ENCODE peak calls at places on chromosomes 1 and 21, in six cellular contexts. W is Peyer's patch, G is GM12865, T is ovary, P is brain microvascular endothelial cell, U is body of pancreas. B is an unnamed sample.

GRCh38 chr1:162725301-162725834 is 65.1 kb upstream of the HSD17B7 start:
- DNase-seq in P (no peak), W (no peak), T (no peak), G (no peak), U (no peak), B (no peak)

GRCh38 chr1:159509440-159510222 is 26.2 kb downstream of the OR10J5 start:
- DNase-seq in G (no peak), P (no peak), W (no peak), U (no peak), T (no peak), B (no peak)

GRCh38 chr1:87869563-87869962 is 540.9 kb downstream of the LMO4 start:
- DNase-seq in G (no peak), T (no peak), P (peak), U (no peak), W (no peak), B (no peak)

GRCh38 chr1:24714859-24715520 is 30.3 kb upstream of the CLIC4 start:
- DNase-seq in G (no peak), P (no peak), W (no peak), U (no peak), T (no peak), B (no peak)

GRCh38 chr1:222373216-222373615 is 174.7 kb downstream of the HHIPL2 start:
- DNase-seq in G (peak), P (no peak), T (no peak), W (no peak), U (no peak), B (no peak)

GRCh38 chr1:11354893-11355593 is 82.0 kb downstream of the UBIAD1 start:
- DNase-seq in U (no peak), G (no peak), W (no peak), T (no peak), P (no peak), B (no peak)

GRCh38 chr1:143497374-143497747 is 474.4 kb downstream of the FAM72C start:
- DNase-seq in T (no peak), P (no peak), U (no peak), G (no peak), W (peak), B (peak)

GRCh38 chr21:41956926-41957729 is 3.3 kb upstream of the C2CD2 start:
- DNase-seq in G (no peak), P (peak), W (peak), T (peak), U (no peak), B (no peak)

GRCh38 chr1:180482425-180483275 is 19.7 kb downstream of the ACBD6 start:
- DNase-seq in P (peak), W (no peak), G (peak), T (no peak), U (no peak), B (no peak)

GRCh38 chr1:37094302-37094701 is 60.0 kb upstream of the GRIK3 start:
- DNase-seq in W (no peak), T (no peak), G (peak), P (no peak), U (no peak), B (no peak)

GRCh38 chr1:18929686-18930085 is 26.8 kb downstream of the IFFO2 start:
- DNase-seq in U (no peak), G (no peak), P (peak), T (no peak), W (no peak), B (no peak)

GRCh38 chr1:12149791-12150175 is 17.0 kb upstream of the TNFRSF1B start:
- DNase-seq in T (no peak), W (no peak), P (no peak), U (no peak), G (no peak), B (no peak)

GRCh38 chr1:42168397-42168682 is 3.8 kb upstream of the GUCA2A start:
- DNase-seq in U (no peak), P (no peak), G (no peak), W (no peak), T (no peak), B (no peak)

GRCh38 chr21:26550357-26550756 is 22.7 kb downstream of the CYYR1 start:
- DNase-seq in W (no peak), T (no peak), P (no peak), U (no peak), G (no peak), B (no peak)

GRCh38 chr1:87760100-87760499 is 431.4 kb downstream of the LMO4 start:
- DNase-seq in T (no peak), U (no peak), G (no peak), P (no peak), W (no peak), B (no peak)

GRCh38 chr1:78038491-78038939 is 7.3 kb upstream of the GIPC2 start:
- DNase-seq in G (no peak), P (no peak), U (no peak), W (no peak), T (no peak), B (no peak)

GRCh38 chr1:103948526-103948925 is 198.8 kb downstream of the AMY1C start:
- DNase-seq in T (no peak), W (no peak), P (no peak), U (no peak), G (no peak), B (no peak)

GRCh38 chr1:93817819-93818569 is 61.0 kb downstream of the DNTTIP2 start:
- DNase-seq in W (no peak), T (no peak), P (no peak), U (no peak), G (no peak), B (no peak)

GRCh38 chr1:224542783-224543440 is 73.2 kb upstream of the CNIH3 start:
- DNase-seq in P (peak), T (no peak), G (peak), U (no peak), W (no peak), B (no peak)

GRCh38 chr21:45494851-45495680 is 47.2 kb downstream of the SLC19A1 start:
- DNase-seq in U (no peak), W (no peak), P (no peak), T (no peak), G (no peak), B (no peak)

GRCh38 chr21:27769763-27770162 is 802.9 kb upstream of the ADAMTS5 start:
- DNase-seq in P (no peak), G (no peak), T (no peak), U (no peak), W (no peak), B (no peak)

GRCh38 chr1:157087030-157087429 is 12.6 kb downstream of the ETV3L start:
- DNase-seq in W (no peak), P (no peak), U (no peak), T (no peak), G (no peak), B (peak)

GRCh38 chr1:62784509-62785365 is 805 bp downstream of the ATG4C start:
- DNase-seq in W (no peak), P (no peak), T (no peak), U (no peak), G (peak), B (no peak)

GRCh38 chr1:154982897-154983648 is at the start of gene FLAD1:
- DNase-seq in T (peak), U (peak), G (peak), P (peak), W (peak), B (peak)

GRCh38 chr1:29686012-29686930 is 449.9 kb downstream of the PTPRU start:
- DNase-seq in U (no peak), W (no peak), P (no peak), G (no peak), T (no peak), B (peak)

GRCh38 chr1:87169250-87169910 is 159.3 kb upstream of the LMO4 start:
- DNase-seq in G (no peak), P (no peak), W (no peak), T (no peak), U (no peak), B (no peak)

GRCh38 chr1:246779561-246780175 is 55.5 kb downstream of the SCCPDH start:
- DNase-seq in P (no peak), U (no peak), W (no peak), T (no peak), G (no peak), B (no peak)

GRCh38 chr1:110630770-110631663 is 24.9 kb upstream of the KCNA2 start:
- DNase-seq in T (peak), W (peak), P (peak), G (peak), U (peak), B (peak)

GRCh38 chr1:197339092-197339836 is 71.2 kb downstream of the CRB1 start:
- DNase-seq in G (no peak), P (no peak), U (no peak), W (no peak), T (no peak), B (no peak)

GRCh38 chr1:219413523-219413922 is 199.4 kb downstream of the ZC3H11B start:
- DNase-seq in T (no peak), P (no peak), W (no peak), G (no peak), U (no peak), B (no peak)

GRCh38 chr21:16250282-16250681 is 520.5 kb downstream of the USP25 start:
- DNase-seq in U (no peak), G (no peak), W (no peak), P (no peak), T (no peak), B (no peak)

GRCh38 chr1:67061266-67061665 is 7.3 kb upstream of the SLC35D1 start:
- DNase-seq in W (no peak), P (no peak), G (no peak), U (no peak), T (no peak), B (no peak)

GRCh38 chr1:12371053-12371452 is 141.2 kb downstream of the VPS13D start:
- DNase-seq in G (no peak), T (no peak), W (no peak), P (no peak), U (no peak), B (no peak)

GRCh38 chr1:228174482-228175315 is 9.1 kb downstream of the IBA57 start:
- DNase-seq in T (no peak), G (peak), U (no peak), W (no peak), P (no peak), B (no peak)

GRCh38 chr1:84379128-84379527 is 19.2 kb upstream of the DNASE2B start:
- DNase-seq in G (no peak), T (no peak), W (no peak), U (no peak), P (peak), B (no peak)

DNA sequence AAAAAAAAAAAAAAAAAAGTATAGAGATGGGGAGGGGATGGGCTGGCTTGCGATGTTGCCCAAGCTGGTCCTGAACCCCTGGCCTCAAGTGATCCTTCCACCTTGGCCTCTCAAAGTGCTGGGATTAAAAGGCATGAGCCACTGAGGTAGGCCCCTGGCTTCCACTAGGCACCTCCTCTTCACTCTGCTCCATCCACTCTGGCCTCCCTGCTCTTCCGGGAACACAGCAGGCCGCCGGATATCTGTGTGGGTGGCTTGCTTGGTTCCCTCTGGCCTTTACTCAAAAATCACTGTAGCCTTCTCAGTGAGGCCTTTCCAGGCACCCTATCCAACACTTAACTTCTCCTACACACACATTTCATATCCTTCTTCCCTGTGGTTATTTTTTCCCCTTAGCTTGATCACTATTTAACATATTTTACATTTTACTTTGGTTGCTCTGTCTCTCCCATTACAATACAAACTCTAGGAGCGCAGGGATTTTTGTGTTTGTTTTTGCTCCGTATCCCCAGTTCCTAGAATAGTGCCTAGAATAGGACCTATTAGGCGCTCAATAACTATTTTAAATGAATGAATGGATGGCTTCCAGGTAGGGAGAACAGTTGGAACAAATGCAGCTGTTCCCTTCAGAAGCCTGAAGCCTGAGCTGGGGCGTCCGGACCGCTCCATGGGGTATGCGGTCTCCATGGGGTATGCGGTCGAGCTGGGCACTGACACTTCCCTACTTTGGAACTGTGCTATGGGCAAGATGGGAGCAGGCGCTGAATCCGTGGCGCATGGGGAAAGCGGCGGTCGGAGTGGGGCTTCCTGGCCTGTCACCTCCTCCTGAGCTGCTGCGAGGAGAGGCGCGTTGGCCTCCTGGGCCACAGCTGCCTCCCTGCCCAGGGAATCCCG is 46.7 kb downstream of the H3-3A start:
- DNase-seq in W (no peak), G (no peak), U (peak), T (peak), P (peak), B (no peak)
- TF ChIP-seq CTCF in W (no peak), G (no peak), U (no peak), T (no peak), P (no peak), B (peak)

GRCh38 chr1:201085902-201086735 is 26.1 kb downstream of the CACNA1S start:
- DNase-seq in W (peak), G (peak), T (peak), U (peak), P (peak), B (peak)
- TF ChIP-seq CTCF in W (peak), G (peak), T (no peak), U (peak), P (peak), B (peak)

GRCh38 chr1:229973297-229973612 is 93.8 kb upstream of the GALNT2 start:
- DNase-seq in G (no peak), P (no peak), T (no peak), U (no peak), W (no peak), B (no peak)

GRCh38 chr1:229971141-229971540 is 95.9 kb upstream of the GALNT2 start:
- DNase-seq in P (no peak), W (no peak), T (no peak), U (no peak), G (no peak), B (no peak)

GRCh38 chr1:229975047-229975446 is 92.0 kb upstream of the GALNT2 start:
- DNase-seq in T (no peak), P (no peak), G (no peak), U (no peak), W (no peak), B (no peak)

GRCh38 chr1:229970714-229971113 is 96.3 kb upstream of the GALNT2 start:
- DNase-seq in T (no peak), W (no peak), G (no peak), U (no peak), P (no peak), B (no peak)

DNA sequence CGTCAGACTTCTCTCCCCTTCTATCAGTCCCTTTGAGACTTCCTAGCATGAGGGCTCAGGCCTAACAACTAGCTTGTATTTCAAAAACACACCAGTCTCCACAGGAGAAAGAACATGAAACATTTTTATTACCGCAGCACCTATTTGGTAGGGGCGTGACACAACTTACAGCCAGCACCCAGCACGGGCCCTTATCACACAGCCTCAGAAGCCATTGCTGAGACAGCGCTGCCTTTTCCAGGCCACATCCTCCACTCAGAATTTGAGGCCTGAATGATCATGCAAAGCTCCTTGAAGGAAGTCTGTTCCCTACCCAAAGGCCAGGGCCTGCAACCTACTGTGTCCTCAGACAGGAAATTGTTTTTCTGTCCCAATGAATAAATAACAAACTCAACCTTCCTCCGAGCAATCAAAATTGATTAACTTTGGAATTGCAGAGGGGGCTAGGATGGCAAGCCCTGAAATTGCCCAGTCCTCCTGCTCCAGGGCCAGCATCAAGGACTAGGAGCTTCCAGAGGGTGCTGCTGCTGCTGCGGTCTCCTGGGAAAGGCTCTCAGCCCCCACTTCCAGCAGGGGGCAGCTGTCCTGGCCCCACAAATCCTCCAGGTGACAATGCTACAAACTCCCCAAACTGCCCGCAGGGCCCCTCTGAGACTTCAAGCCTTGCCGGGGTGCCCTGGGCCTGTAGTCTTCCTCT is 94.3 kb upstream of the GALNT2 start:
- DNase-seq in W (no peak), U (no peak), T (no peak), P (no peak), G (peak), B (no peak)
- TF ChIP-seq CTCF in W (no peak), U (peak), T (no peak), P (peak), G (peak), B (peak)

DNA sequence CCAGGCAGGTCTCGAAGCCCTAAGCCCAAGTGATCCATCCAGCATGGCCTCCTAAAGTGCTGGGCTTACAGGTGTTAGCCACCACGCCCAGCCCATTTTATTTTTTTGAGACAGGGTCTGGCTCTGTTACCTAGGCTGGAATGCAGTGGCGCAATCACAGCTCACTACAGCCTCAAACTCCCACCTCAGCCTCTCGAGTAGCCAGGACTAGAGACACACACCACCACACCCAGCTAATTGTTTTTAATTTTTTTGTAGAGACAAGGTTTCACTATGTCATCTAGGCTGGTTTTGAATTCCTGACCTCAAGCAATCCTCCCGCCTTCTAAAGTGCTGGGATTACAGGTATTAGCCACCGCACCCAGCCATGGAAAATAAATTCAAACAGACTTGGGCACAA is 31.9 kb downstream of the PUM1 start:
- DNase-seq in P (no peak), U (no peak), G (no peak), T (no peak), W (no peak), B (no peak)
- TF ChIP-seq CTCF in P (no peak), U (no peak), G (no peak), T (no peak), W (no peak), B (no peak)

DNA sequence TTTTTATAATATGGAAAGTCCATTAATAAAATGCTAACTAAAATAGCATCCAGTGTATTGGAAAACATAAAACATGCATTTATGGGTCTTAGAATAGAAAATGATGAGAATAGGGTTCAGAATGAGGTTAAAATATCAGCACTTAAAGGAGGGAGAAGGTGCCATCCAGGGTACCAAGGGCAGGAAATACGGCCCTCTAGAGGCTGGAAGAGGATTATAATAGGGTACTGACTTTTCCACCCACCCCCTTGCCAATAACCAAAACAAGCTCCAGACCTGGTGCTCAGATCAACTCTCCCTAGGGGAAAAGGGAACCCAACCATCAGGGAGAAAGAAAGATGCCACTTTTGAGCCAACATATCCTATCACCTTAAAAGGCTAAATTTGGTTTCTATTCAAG is 26.7 kb downstream of the ASTN1 start:
- DNase-seq in U (no peak), P (no peak), W (no peak), T (no peak), G (no peak), B (no peak)
- TF ChIP-seq CTCF in U (no peak), P (no peak), W (no peak), T (no peak), G (no peak), B (no peak)

GRCh38 chr1:43545321-43545685 is 14.6 kb downstream of the PTPRF start:
- DNase-seq in P (no peak), G (no peak), W (no peak), T (no peak), U (no peak), B (no peak)
- TF ChIP-seq CTCF in P (no peak), G (no peak), W (no peak), T (no peak), U (no peak), B (no peak)

GRCh38 chr1:173009597-173009996 is 41.1 kb downstream of the TNFSF18 start:
- DNase-seq in G (no peak), U (no peak), T (no peak), W (no peak), P (no peak), B (no peak)

GRCh38 chr1:172999349-172999748 is 51.4 kb downstream of the TNFSF18 start:
- DNase-seq in T (no peak), G (no peak), P (no peak), U (no peak), W (no peak), B (no peak)

GRCh38 chr1:173002891-173003582 is 47.7 kb downstream of the TNFSF18 start:
- DNase-seq in W (no peak), T (no peak), U (no peak), G (no peak), P (peak), B (no peak)

GRCh38 chr1:173005196-173005864 is 45.4 kb downstream of the TNFSF18 start:
- DNase-seq in W (no peak), T (no peak), U (no peak), P (no peak), G (no peak), B (no peak)
- TF ChIP-seq CTCF in W (no peak), T (no peak), U (no peak), P (peak), G (no peak), B (peak)

B was measured in upper lobe of right lung.